ENCODE peak calls at places on chromosomes 11 and 22, in four cellular contexts. Y is HEK293T, M is HepG2, V is GM12878. Q is an unnamed sample.
A peak's percentile ranks its signal among the peaks of the same experiment; 100 is the strongest.

GRCh38 chr22:22691055-22691454 is 46.6 kb downstream of the GGTLC2 start:
- DNase-seq in M (no peak), Y (no peak), V (no peak), Q (no peak)

GRCh38 chr11:63553759-63554158 is 9.4 kb downstream of the PLAAT2 start:
- DNase-seq in V (no peak), M (no peak), Y (no peak), Q (no peak)

GRCh38 chr11:79312591-79313267 is 128.1 kb downstream of the TENM4 start:
- DNase-seq in Y (no peak), V (no peak), M (no peak), Q (no peak)

GRCh38 chr11:8732276-8732675 is 49.7 kb downstream of the RPL27A start:
- DNase-seq in Y (no peak), M (no peak), V (peak; percentile 48), Q (no peak)

GRCh38 chr11:127136438-127136837 is 135.9 kb upstream of the KIRREL3 start:
- DNase-seq in Y (no peak), M (no peak), V (no peak), Q (no peak)

GRCh38 chr22:26708256-26709009 is 51.0 kb downstream of the MIAT start:
- DNase-seq in M (no peak), V (peak; percentile 79), Y (no peak), Q (no peak)

GRCh38 chr11:65316979-65317786 is 2.5 kb downstream of the CDC42EP2 start:
- DNase-seq in V (no peak), M (peak; percentile 77), Y (no peak), Q (no peak)

GRCh38 chr22:17891427-17892167 is 117.3 kb upstream of the BID start:
- DNase-seq in V (no peak), M (peak; percentile 7), Y (peak; percentile 48), Q (no peak)

GRCh38 chr11:70584786-70585545 is 186.6 kb downstream of the CTTN start:
- DNase-seq in V (no peak), M (no peak), Y (no peak), Q (no peak)

GRCh38 chr11:8719260-8720190 is 36.9 kb downstream of the RPL27A start:
- DNase-seq in V (no peak), Y (no peak), M (peak; percentile 48), Q (no peak)

GRCh38 chr11:44980533-44981427 is 30.1 kb upstream of the TP53I11 start:
- DNase-seq in V (no peak), M (no peak), Y (no peak), Q (no peak)

GRCh38 chr11:36352919-36353318 is 56.8 kb downstream of the PRR5L start:
- DNase-seq in Y (no peak), V (no peak), M (no peak), Q (no peak)

GRCh38 chr22:49016909-49017768 is 810.5 kb downstream of the BRD1 start:
- DNase-seq in Y (no peak), V (no peak), M (no peak), Q (no peak)

GRCh38 chr11:96168623-96169022 is 174.4 kb downstream of the MAML2 start:
- DNase-seq in Y (no peak), M (no peak), V (no peak), Q (no peak)

DNA sequence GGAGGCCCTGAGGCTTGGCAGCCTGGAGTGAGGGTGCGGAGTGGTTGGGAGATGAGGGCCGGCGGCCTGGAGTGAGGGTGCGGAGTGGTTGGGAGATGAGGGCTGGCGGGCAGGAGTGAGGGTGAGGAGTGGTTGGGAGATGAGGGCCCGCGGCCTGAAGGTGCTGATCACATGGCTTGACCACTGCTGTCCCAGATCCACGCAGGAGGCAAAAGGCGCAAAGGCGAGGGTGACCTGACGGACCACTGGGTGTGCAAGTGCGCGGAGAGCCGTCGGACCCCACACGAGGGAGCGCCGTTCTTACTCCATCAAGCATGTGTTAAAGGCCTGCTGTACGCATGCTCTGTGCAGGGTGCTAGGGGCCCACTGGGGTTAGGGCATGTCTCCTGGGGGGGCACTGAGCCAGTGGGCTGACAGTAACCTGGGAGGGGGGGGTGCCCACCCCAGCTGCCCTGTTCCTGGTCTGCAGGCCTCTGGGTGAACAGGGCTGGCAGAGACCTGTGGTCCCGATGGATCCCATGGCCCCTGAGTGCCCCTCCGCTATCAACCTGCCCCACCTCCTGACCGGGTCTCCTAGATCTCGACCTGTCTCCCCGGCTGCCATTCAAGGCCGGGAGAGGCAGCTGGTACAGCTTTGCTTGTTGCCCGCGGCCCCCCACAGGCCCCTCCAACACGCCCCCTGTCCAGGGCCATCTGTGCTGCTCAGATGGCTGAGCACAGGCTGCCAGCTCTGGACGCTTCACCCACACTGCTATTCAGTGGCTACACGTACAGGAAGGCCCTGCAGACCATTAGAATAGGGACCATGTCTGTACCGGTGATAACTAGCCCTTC is 21.1 kb downstream of the MRGPRD start:
- DNase-seq in M (no peak), V (no peak), Y (no peak), Q (no peak)
- TF ChIP-seq SUZ12 in M (no peak), V (no peak), Y (no peak), Q (no peak)

DNA sequence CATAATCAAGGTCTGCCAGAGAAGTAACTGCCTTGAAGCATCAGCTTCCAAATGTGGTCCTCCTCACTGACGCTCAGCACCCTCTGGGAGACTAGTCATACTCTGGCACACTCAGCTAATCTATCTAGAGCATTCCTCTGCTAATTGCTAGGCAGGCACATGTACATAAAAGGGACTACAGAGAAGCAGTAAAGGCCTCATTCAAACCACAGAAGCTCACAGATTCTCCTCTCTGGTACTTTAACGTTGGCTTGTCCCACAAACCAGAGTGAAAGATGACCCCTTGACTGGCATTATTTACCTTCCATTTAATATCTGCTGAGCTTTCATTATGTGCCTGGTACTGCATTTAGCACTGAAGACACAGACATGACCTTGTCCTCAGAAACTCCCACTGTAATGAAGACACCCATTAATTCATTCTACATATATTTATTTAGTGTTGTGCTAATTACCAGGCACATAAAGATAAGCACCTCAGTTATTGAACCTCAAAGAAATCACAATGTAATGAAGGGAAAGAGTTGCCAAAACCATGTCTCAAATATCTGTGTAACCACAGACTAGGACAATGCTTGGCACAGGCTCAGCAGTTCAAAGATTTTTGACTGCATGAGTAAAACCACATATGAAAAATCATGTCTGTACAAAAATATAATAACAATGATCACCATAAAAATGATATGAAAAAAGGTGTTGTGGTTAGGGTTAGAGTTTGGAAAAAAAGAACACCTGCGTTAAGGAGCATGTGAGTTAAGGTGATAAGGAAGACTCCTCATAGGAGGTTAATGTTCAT is 550.4 kb downstream of the DLG2 start:
- DNase-seq in Y (no peak), V (no peak), M (no peak), Q (no peak)
- TF ChIP-seq SUZ12 in Y (no peak), V (no peak), M (no peak), Q (no peak)

DNA sequence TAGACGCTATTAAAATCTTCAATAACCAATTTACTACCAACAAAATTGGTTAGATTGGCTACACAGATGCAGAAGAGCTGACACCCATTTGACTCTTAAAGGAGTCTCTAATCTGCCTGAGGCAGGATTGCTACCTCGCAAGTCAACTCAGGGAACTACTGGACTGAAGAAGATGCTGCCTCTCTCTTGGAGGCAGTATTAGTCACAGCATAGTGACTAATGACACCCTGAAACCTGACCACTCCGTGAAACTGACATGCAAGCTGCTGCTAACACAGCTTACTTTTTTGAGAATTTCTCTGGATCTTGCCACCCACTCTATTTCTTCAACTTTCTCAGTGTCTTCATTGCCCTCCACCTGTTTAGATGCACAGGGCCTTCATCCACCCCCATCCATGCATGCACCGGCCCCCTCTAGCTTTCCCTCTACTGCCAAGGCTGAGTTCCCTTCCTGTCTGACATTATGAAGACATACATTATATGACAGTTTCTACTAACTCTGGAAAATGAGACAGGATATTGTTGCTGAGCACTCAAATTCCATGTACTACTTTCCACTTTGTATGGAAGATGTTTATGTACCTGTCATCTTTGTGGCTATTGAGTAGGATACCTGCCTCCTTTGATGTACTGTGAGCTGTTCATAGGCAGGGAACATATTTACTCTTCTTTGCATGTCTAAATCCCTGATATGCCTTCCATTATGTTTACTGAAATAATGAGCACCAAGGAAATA is 183.2 kb downstream of the MSANTD4 start:
- DNase-seq in M (no peak), V (no peak), Y (no peak), Q (no peak)
- TF ChIP-seq SUZ12 in M (no peak), V (no peak), Y (no peak), Q (no peak)

GRCh38 chr11:121210445-121210970 is 82.1 kb upstream of the SC5D start:
- DNase-seq in V (no peak), M (no peak), Y (no peak), Q (no peak)

GRCh38 chr11:121206810-121207209 is 85.8 kb upstream of the SC5D start:
- DNase-seq in Y (no peak), V (no peak), M (no peak), Q (no peak)

GRCh38 chr11:121212696-121213567 is 79.6 kb upstream of the SC5D start:
- DNase-seq in V (no peak), M (no peak), Y (no peak), Q (no peak)

GRCh38 chr11:121213568-121213893 is 79.0 kb upstream of the SC5D start:
- DNase-seq in Y (no peak), V (no peak), M (no peak), Q (no peak)

GRCh38 chr11:121207485-121208115 is 85.0 kb upstream of the SC5D start:
- DNase-seq in Y (no peak), M (no peak), V (peak; percentile 50), Q (no peak)
- TF ChIP-seq SUZ12 in Y (no peak), M (no peak), V (no peak), Q (no peak)

GRCh38 chr11:57269580-57270021 is 32.6 kb upstream of the APLNR start:
- DNase-seq in Y (no peak), M (no peak), V (no peak), Q (no peak)
- TF ChIP-seq SUZ12 in Y (no peak), M (no peak), V (no peak), Q (no peak)

GRCh38 chr11:27174672-27175210 is 134.1 kb downstream of the BBOX1 start:
- DNase-seq in M (peak; percentile 72), V (no peak), Y (no peak), Q (no peak)

GRCh38 chr11:27171391-27171790 is 130.8 kb downstream of the BBOX1 start:
- DNase-seq in Y (no peak), V (no peak), M (no peak), Q (no peak)

GRCh38 chr11:27173545-27173944 is 132.9 kb downstream of the BBOX1 start:
- DNase-seq in M (no peak), Y (no peak), V (no peak), Q (no peak)

GRCh38 chr11:27178859-27179258 is 138.2 kb downstream of the BBOX1 start:
- DNase-seq in M (no peak), V (no peak), Y (no peak), Q (no peak)

DNA sequence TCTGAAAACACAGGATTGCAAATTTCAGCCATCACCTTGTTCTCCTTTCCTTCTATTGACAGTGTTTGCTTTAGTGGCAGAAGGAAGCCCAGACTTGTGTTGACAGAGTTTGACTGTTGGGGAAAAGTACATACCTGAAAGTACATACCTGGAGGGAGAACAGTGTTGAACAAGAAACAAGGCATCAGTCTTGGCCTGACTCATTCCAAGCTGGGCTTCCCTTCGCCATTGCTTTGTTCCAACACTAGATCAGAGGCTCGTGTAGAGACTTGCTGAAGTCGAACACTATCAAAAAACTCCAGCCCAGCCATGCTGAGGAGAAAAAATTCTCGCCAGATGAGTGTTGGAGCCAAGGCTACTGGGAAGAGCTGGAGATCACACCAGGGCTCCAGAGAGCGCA is 133.4 kb downstream of the BBOX1 start:
- DNase-seq in V (no peak), M (peak; percentile 8), Y (no peak), Q (no peak)
- TF ChIP-seq SUZ12 in V (no peak), M (no peak), Y (no peak), Q (no peak)

Q was measured in NT2/D1.